ENCODE peak calls at places on chromosomes 16 and 17, in six cellular contexts. One of them, this sample, is unnamed. For H3K9me3, the result is how much of the 10 kb centered on the place peaks cover.

GRCh38 chr17:18120461-18121053 is 12.0 kb downstream of the MYO15A start:
- DNase-seq in RWPE2: no peak
- DNase-seq in tibial nerve: no peak
- DNase-seq in A673: no peak
- DNase-seq in heart right ventricle: no peak
- DNase-seq in effector memory CD4-positive, alpha-beta T cell: no peak
- DNase-seq in this sample: no peak

GRCh38 chr16:49580751-49581303 is 207.2 kb downstream of the C16orf78 start:
- DNase-seq in A673: no peak
- DNase-seq in heart right ventricle: no peak
- DNase-seq in tibial nerve: no peak
- DNase-seq in RWPE2: no peak
- DNase-seq in effector memory CD4-positive, alpha-beta T cell: no peak
- DNase-seq in this sample: no peak

GRCh38 chr17:78390241-78391050 is 12.0 kb downstream of the PGS1 start:
- DNase-seq in effector memory CD4-positive, alpha-beta T cell: no peak
- DNase-seq in A673: peak
- DNase-seq in tibial nerve: no peak
- DNase-seq in RWPE2: no peak
- DNase-seq in heart right ventricle: peak
- DNase-seq in this sample: peak

GRCh38 chr17:7561589-7562207 is at the start of gene SENP3:
- DNase-seq in effector memory CD4-positive, alpha-beta T cell: peak
- DNase-seq in tibial nerve: peak
- DNase-seq in RWPE2: peak
- DNase-seq in heart right ventricle: peak
- DNase-seq in A673: peak
- DNase-seq in this sample: peak

GRCh38 chr17:43698678-43699437 is 37.1 kb upstream of the MEOX1 start:
- DNase-seq in tibial nerve: no peak
- DNase-seq in RWPE2: no peak
- DNase-seq in effector memory CD4-positive, alpha-beta T cell: no peak
- DNase-seq in heart right ventricle: no peak
- DNase-seq in A673: no peak
- DNase-seq in this sample: no peak

GRCh38 chr17:13917635-13918034 is 151.7 kb upstream of the COX10 start:
- DNase-seq in heart right ventricle: no peak
- DNase-seq in A673: no peak
- DNase-seq in RWPE2: no peak
- DNase-seq in effector memory CD4-positive, alpha-beta T cell: no peak
- DNase-seq in tibial nerve: no peak
- DNase-seq in this sample: no peak

GRCh38 chr16:54145881-54146280 is 140.7 kb downstream of the IRX3 start:
- DNase-seq in tibial nerve: no peak
- DNase-seq in heart right ventricle: no peak
- DNase-seq in effector memory CD4-positive, alpha-beta T cell: no peak
- DNase-seq in RWPE2: no peak
- DNase-seq in A673: no peak
- DNase-seq in this sample: no peak

GRCh38 chr16:23595246-23595950 is 718 bp downstream of the NDUFAB1 start:
- DNase-seq in effector memory CD4-positive, alpha-beta T cell: no peak
- DNase-seq in tibial nerve: no peak
- DNase-seq in heart right ventricle: no peak
- DNase-seq in A673: no peak
- DNase-seq in RWPE2: no peak
- DNase-seq in this sample: no peak

GRCh38 chr17:56933151-56933745 is 19.4 kb upstream of the TRIM25 start:
- DNase-seq in RWPE2: no peak
- DNase-seq in heart right ventricle: no peak
- DNase-seq in effector memory CD4-positive, alpha-beta T cell: no peak
- DNase-seq in tibial nerve: no peak
- DNase-seq in A673: no peak
- DNase-seq in this sample: no peak

GRCh38 chr16:853981-854807 is 53.7 kb upstream of the GNG13 start:
- DNase-seq in tibial nerve: no peak
- DNase-seq in A673: no peak
- DNase-seq in RWPE2: no peak
- DNase-seq in effector memory CD4-positive, alpha-beta T cell: no peak
- DNase-seq in heart right ventricle: no peak
- DNase-seq in this sample: no peak
- H3K9me3 ChIP-seq in tibial nerve: under half
- H3K9me3 ChIP-seq in A673: under half
- H3K9me3 ChIP-seq in RWPE2: under half
- H3K9me3 ChIP-seq in effector memory CD4-positive, alpha-beta T cell: under half
- H3K9me3 ChIP-seq in heart right ventricle: under half
- H3K9me3 ChIP-seq in this sample: under half

GRCh38 chr16:35450648-35451047 is 1991.2 kb downstream of the TP53TG3F start:
- DNase-seq in A673: no peak
- DNase-seq in RWPE2: no peak
- DNase-seq in tibial nerve: no peak
- DNase-seq in heart right ventricle: no peak
- DNase-seq in effector memory CD4-positive, alpha-beta T cell: no peak
- DNase-seq in this sample: no peak

GRCh38 chr16:35449663-35450062 is 1990.3 kb downstream of the TP53TG3F start:
- DNase-seq in tibial nerve: no peak
- DNase-seq in RWPE2: no peak
- DNase-seq in effector memory CD4-positive, alpha-beta T cell: no peak
- DNase-seq in heart right ventricle: no peak
- DNase-seq in A673: no peak
- DNase-seq in this sample: no peak

GRCh38 chr16:35452471-35452870 is 1993.1 kb downstream of the TP53TG3F start:
- DNase-seq in tibial nerve: no peak
- DNase-seq in heart right ventricle: no peak
- DNase-seq in A673: no peak
- DNase-seq in RWPE2: no peak
- DNase-seq in effector memory CD4-positive, alpha-beta T cell: no peak
- DNase-seq in this sample: no peak

GRCh38 chr16:35447010-35447558 is 1987.7 kb downstream of the TP53TG3F start:
- DNase-seq in tibial nerve: no peak
- DNase-seq in heart right ventricle: no peak
- DNase-seq in A673: no peak
- DNase-seq in RWPE2: no peak
- DNase-seq in effector memory CD4-positive, alpha-beta T cell: no peak
- DNase-seq in this sample: no peak
- H3K9me3 ChIP-seq in tibial nerve: half or more
- H3K9me3 ChIP-seq in heart right ventricle: under half
- H3K9me3 ChIP-seq in A673: half or more
- H3K9me3 ChIP-seq in RWPE2: under half
- H3K9me3 ChIP-seq in effector memory CD4-positive, alpha-beta T cell: under half
- H3K9me3 ChIP-seq in this sample: under half

GRCh38 chr16:3400446-3400778 is 392 bp downstream of the ZSCAN32 start:
- DNase-seq in tibial nerve: no peak
- DNase-seq in effector memory CD4-positive, alpha-beta T cell: no peak
- DNase-seq in heart right ventricle: no peak
- DNase-seq in RWPE2: no peak
- DNase-seq in A673: no peak
- DNase-seq in this sample: no peak

GRCh38 chr16:3401719-3402397 is 843 bp downstream of the ZNF174 start:
- DNase-seq in tibial nerve: no peak
- DNase-seq in RWPE2: no peak
- DNase-seq in effector memory CD4-positive, alpha-beta T cell: no peak
- DNase-seq in heart right ventricle: no peak
- DNase-seq in A673: peak
- DNase-seq in this sample: no peak

DNA sequence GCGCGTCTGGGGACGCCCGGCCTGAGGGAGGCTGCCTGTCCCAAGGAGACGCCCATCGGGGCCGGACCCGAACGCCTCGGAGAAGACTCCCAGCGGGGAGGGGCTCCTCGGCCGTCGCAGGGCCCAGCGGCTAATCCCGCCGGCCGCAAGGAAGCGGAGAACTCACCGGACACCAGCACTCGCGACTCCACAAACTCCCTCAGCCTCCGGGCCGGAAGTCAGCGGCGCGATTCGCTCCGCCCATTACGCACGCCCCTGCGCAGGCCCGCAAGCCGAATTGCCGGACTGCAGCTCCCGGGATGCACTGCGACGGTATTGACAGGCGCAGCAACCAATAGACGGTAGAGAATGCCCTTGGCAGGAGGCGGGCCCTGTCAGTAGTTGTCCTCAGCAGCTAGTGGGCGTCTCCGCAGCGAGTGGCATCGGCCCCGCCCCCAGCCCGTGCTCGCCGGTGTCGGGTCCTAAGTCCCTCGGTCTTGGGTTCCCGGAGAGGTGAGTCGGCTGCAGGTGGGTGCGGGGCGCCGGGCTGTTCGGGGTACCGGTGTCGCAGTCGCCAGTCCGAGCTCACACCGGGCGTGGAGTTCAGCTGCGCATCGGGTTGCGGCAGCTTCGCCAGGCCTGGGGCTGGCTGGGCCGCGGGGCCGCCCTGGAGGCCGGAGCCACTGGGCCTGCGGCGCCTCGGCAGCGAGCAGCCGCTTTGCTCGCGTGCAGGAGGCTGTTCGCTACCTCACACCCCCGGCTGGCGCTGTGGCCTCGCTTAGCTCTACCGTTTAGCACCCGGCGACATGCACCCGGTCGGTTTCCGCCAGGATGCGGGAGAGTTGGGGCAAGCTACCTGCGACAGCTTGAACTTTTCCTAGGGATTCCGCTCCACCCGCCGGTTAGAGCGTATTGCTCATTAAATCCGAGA is at the start of the genes ZNF174 and ZSCAN32:
- DNase-seq in heart right ventricle: peak
- DNase-seq in RWPE2: peak
- DNase-seq in tibial nerve: peak
- DNase-seq in effector memory CD4-positive, alpha-beta T cell: peak
- DNase-seq in A673: peak
- DNase-seq in this sample: peak
- H3K9me3 ChIP-seq in heart right ventricle: under half
- H3K9me3 ChIP-seq in RWPE2: under half
- H3K9me3 ChIP-seq in tibial nerve: half or more
- H3K9me3 ChIP-seq in effector memory CD4-positive, alpha-beta T cell: under half
- H3K9me3 ChIP-seq in A673: under half
- H3K9me3 ChIP-seq in this sample: under half

GRCh38 chr17:44797809-44798208 is 32.3 kb downstream of the GJC1 start:
- DNase-seq in RWPE2: no peak
- DNase-seq in tibial nerve: no peak
- DNase-seq in heart right ventricle: no peak
- DNase-seq in effector memory CD4-positive, alpha-beta T cell: no peak
- DNase-seq in A673: no peak
- DNase-seq in this sample: no peak
- H3K9me3 ChIP-seq in RWPE2: under half
- H3K9me3 ChIP-seq in tibial nerve: under half
- H3K9me3 ChIP-seq in heart right ventricle: under half
- H3K9me3 ChIP-seq in effector memory CD4-positive, alpha-beta T cell: under half
- H3K9me3 ChIP-seq in A673: under half
- H3K9me3 ChIP-seq in this sample: under half

GRCh38 chr17:27153005-27153404 is 140.9 kb upstream of the WSB1 start:
- DNase-seq in A673: no peak
- DNase-seq in RWPE2: no peak
- DNase-seq in heart right ventricle: no peak
- DNase-seq in effector memory CD4-positive, alpha-beta T cell: no peak
- DNase-seq in tibial nerve: no peak
- DNase-seq in this sample: no peak

GRCh38 chr17:27157297-27157696 is 136.6 kb upstream of the WSB1 start:
- DNase-seq in RWPE2: peak
- DNase-seq in tibial nerve: no peak
- DNase-seq in heart right ventricle: no peak
- DNase-seq in A673: no peak
- DNase-seq in effector memory CD4-positive, alpha-beta T cell: no peak
- DNase-seq in this sample: no peak

GRCh38 chr17:27158390-27158789 is 135.5 kb upstream of the WSB1 start:
- DNase-seq in heart right ventricle: no peak
- DNase-seq in tibial nerve: no peak
- DNase-seq in RWPE2: peak
- DNase-seq in effector memory CD4-positive, alpha-beta T cell: no peak
- DNase-seq in A673: no peak
- DNase-seq in this sample: no peak

GRCh38 chr17:27157898-27158297 is 136.0 kb upstream of the WSB1 start:
- DNase-seq in tibial nerve: no peak
- DNase-seq in effector memory CD4-positive, alpha-beta T cell: no peak
- DNase-seq in heart right ventricle: no peak
- DNase-seq in RWPE2: no peak
- DNase-seq in A673: no peak
- DNase-seq in this sample: no peak

DNA sequence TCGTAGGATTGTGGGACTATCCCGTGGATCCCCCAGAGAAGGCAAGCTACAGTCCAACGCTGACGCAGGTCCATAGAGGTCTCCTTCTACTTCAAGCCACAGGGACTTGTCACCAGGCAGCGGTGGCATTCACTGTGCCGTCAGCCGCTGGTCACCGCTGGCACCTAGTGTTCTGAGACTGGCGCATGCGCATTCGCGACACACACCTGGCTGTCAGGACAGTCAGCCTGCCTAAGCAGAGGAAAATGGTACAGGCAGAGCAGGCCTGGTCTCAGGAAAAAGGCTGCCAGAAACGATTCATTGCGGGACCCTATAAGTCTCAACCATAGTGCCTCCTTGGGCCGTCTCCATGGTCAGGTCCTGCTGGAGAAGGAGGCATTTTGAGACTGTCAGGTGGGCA is 138.0 kb upstream of the WSB1 start:
- DNase-seq in heart right ventricle: no peak
- DNase-seq in A673: no peak
- DNase-seq in RWPE2: no peak
- DNase-seq in effector memory CD4-positive, alpha-beta T cell: no peak
- DNase-seq in tibial nerve: no peak
- DNase-seq in this sample: no peak
- H3K9me3 ChIP-seq in heart right ventricle: under half
- H3K9me3 ChIP-seq in A673: under half
- H3K9me3 ChIP-seq in RWPE2: under half
- H3K9me3 ChIP-seq in effector memory CD4-positive, alpha-beta T cell: under half
- H3K9me3 ChIP-seq in tibial nerve: under half
- H3K9me3 ChIP-seq in this sample: under half

DNA sequence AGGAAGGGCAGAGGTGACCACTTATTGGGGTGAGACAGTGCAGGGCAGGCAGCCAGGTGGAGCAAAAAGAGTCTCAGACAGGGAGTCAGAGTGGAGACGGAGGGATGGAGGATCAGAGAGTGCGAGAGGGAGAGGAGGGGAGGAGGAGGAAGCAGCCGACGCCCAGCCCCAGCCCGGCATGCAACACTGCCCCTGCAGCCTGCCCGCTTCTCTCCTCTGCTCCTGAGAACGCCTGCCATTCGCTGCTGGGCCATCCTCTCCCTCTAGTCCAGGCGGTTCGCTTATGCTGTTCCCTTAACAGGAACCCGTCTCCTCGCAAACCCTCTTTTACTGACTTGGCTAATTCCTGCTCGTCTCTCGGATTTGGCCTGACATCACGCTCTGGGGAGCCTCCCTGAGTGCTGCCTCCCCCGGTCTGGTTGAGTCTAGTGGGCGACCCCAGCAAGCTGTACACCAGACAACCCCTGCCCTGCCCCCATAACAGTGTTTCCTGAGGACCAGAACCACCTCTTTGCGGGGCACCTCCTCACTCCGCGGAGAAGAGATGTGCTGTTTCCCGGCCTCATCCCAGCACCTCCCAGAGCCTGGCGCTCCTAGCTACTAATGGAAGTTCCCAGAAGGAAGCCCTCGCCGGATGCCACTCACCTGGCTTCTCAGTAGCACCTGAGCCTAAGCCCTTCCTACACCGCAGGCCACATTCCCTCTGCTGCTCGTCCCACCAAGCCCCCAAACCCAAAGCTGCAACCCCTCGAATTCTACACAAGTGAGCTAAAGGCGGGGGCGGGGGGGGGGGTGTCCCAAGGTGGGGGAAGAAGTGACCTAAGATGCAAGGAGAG is 61.2 kb upstream of the CCL1 start:
- DNase-seq in A673: no peak
- DNase-seq in effector memory CD4-positive, alpha-beta T cell: no peak
- DNase-seq in RWPE2: no peak
- DNase-seq in tibial nerve: no peak
- DNase-seq in heart right ventricle: no peak
- DNase-seq in this sample: no peak
- H3K9me3 ChIP-seq in A673: under half
- H3K9me3 ChIP-seq in effector memory CD4-positive, alpha-beta T cell: under half
- H3K9me3 ChIP-seq in RWPE2: under half
- H3K9me3 ChIP-seq in tibial nerve: under half
- H3K9me3 ChIP-seq in heart right ventricle: under half
- H3K9me3 ChIP-seq in this sample: under half

This sample was measured in uterus.